ENCODE peak calls at places on chromosomes 5 and 9, in five cellular contexts. Y, K, S, C and A are unnamed samples.

GRCh38 chr9:33818167-33818831 is 1.3 kb downstream of the UBE2R2 start:
- DNase-seq in Y (peak), K (no peak), S (no peak), C (no peak), A (no peak)

GRCh38 chr5:154793599-154794524 is 38.7 kb downstream of the LARP1 start:
- DNase-seq in Y (no peak), K (no peak), S (no peak), C (no peak), A (no peak)

GRCh38 chr5:141657937-141658545 is 6.8 kb upstream of the FCHSD1 start:
- DNase-seq in Y (no peak), K (no peak), S (no peak), C (no peak), A (no peak)

GRCh38 chr9:112094948-112095779 is 79.9 kb downstream of the SUSD1 start:
- DNase-seq in Y (no peak), K (no peak), S (no peak), C (no peak), A (no peak)

GRCh38 chr9:37676411-37676830 is 25.7 kb downstream of the FRMPD1 start:
- DNase-seq in Y (no peak), K (no peak), S (no peak), C (peak), A (peak)

GRCh38 chr5:55538621-55539020 is 3.9 kb upstream of the PLPP1 start:
- DNase-seq in Y (no peak), K (no peak), S (no peak), C (no peak), A (no peak)

GRCh38 chr9:84339951-84340350 is 607 bp downstream of the SLC28A3 start:
- DNase-seq in Y (peak), K (no peak), S (no peak), C (no peak), A (no peak)

GRCh38 chr5:142459209-142459608 is 134.4 kb upstream of the SPRY4 start:
- DNase-seq in Y (no peak), K (no peak), S (no peak), C (no peak), A (no peak)

GRCh38 chr5:7976411-7977190 is 107.7 kb downstream of the MTRR start:
- DNase-seq in Y (no peak), K (no peak), S (no peak), C (no peak), A (no peak)

GRCh38 chr5:93192107-93192506 is 388.9 kb downstream of the NR2F1-AS1 start:
- DNase-seq in Y (no peak), K (no peak), S (no peak), C (no peak), A (no peak)